ENCODE peak calls at places on chromosomes 12 and 14, in six cellular contexts. X is H1, R is IMR-90, M is mesenchymal stem cell, P is H9, H is trophoblast cell. F is an unnamed sample.

GRCh38 chr12:6996040-6996441 is 22.2 kb downstream of the LPCAT3 start:
- DNase-seq in X (no peak), R (peak; percentile 69), M (peak; percentile 78), P (no peak), H (peak; percentile 90), F (no peak)

GRCh38 chr12:93536766-93537515 is 35.5 kb upstream of the SOCS2 start:
- DNase-seq in X (no peak), R (peak; percentile 23), M (no peak), P (no peak), H (no peak), F (no peak)

GRCh38 chr12:76883826-76884225 is 5.0 kb upstream of the CSRP2 start:
- DNase-seq in X (no peak), R (peak; percentile 59), M (peak; percentile 55), P (no peak), H (no peak), F (no peak)

GRCh38 chr14:53493310-53493709 is 340.2 kb upstream of the DDHD1 start:
- DNase-seq in X (no peak), R (no peak), M (no peak), P (no peak), H (no peak), F (no peak)

GRCh38 chr12:66137937-66138336 is 7.4 kb upstream of the LLPH start:
- DNase-seq in X (no peak), R (no peak), M (no peak), P (no peak), H (no peak), F (no peak)

GRCh38 chr12:58728397-58728796 is 191.9 kb downstream of the LRIG3 start:
- DNase-seq in X (no peak), R (peak; percentile 41), M (peak; percentile 32), P (no peak), H (no peak), F (no peak)

GRCh38 chr14:59826150-59826549 is 44.4 kb downstream of the RTN1 start:
- DNase-seq in X (no peak), R (no peak), M (no peak), P (no peak), H (no peak), F (no peak)

GRCh38 chr14:76473381-76474263 is 97.7 kb downstream of the ESRRB start:
- DNase-seq in X (no peak), R (peak; percentile 6), M (no peak), P (peak; percentile 57), H (no peak), F (no peak)

GRCh38 chr14:37081220-37081619 is 91.2 kb downstream of the SLC25A21 start:
- DNase-seq in X (no peak), R (peak; percentile 32), M (no peak), P (no peak), H (peak; percentile 29), F (no peak)

GRCh38 chr14:68800361-68800760 is 7.5 kb upstream of the ZFP36L1 start:
- DNase-seq in X (no peak), R (no peak), M (peak; percentile 54), P (no peak), H (no peak), F (no peak)

GRCh38 chr14:101442451-101442850 is 118.8 kb upstream of the DIO3 start:
- DNase-seq in X (no peak), R (no peak), M (no peak), P (no peak), H (no peak), F (no peak)

GRCh38 chr14:97388408-97388807 is 591.2 kb downstream of the VRK1 start:
- DNase-seq in X (no peak), R (no peak), M (no peak), P (peak; percentile 46), H (no peak), F (no peak)

GRCh38 chr12:82620917-82621316 is 65.8 kb upstream of the TMTC2 start:
- DNase-seq in X (no peak), R (no peak), M (no peak), P (no peak), H (no peak), F (no peak)

GRCh38 chr14:39491134-39491541 is 58.9 kb upstream of the FBXO33 start:
- DNase-seq in X (no peak), R (peak; percentile 52), M (peak; percentile 55), P (no peak), H (no peak), F (no peak)

GRCh38 chr12:11624126-11624525 is 25.3 kb upstream of the ETV6 start:
- DNase-seq in X (no peak), R (no peak), M (no peak), P (no peak), H (no peak), F (no peak)

GRCh38 chr12:11622774-11623375 is 26.6 kb upstream of the ETV6 start:
- DNase-seq in X (no peak), R (no peak), M (peak; percentile 79), P (no peak), H (no peak), F (no peak)

GRCh38 chr12:11623382-11623781 is 26.1 kb upstream of the ETV6 start:
- DNase-seq in X (no peak), R (peak; percentile 60), M (peak; percentile 76), P (no peak), H (peak; percentile 48), F (no peak)

DNA sequence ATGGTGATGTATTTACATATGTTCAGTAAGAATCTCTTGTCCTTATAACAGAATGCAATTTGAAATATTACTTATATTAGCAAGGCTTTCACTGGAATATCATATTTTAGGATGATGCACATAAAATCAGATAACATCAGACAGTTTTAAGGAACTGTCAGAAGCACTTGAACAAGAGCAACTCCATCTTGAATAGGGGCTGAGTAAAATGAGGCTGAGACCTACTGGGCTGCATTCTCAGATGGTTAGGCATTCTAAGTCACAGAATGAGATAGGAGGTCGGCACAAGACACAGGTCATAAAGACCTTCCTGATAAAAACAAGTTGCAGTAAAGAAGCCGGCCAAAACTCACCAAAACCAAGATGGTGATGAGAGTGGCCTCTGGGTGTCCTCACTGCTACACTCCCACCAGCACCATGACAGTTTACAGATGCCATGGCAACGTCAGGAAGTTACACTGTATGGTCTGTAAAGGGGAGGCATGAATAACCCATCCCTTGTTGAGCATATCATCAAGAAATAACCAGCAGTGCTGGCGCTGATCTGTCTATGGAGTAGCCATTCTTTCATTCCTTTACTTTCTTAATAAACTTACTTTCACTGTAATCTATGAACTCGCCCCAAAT is 27.6 kb upstream of the ETV6 start:
- DNase-seq in X (no peak), R (no peak), M (peak; percentile 38), P (peak; percentile 55), H (no peak), F (no peak)
- H3K18ac ChIP-seq in X (no peak overlapping the region), R (no peak overlapping the region), M (no peak overlapping the region), P (no peak overlapping the region), H (no peak overlapping the region), F (no peak overlapping the region)

GRCh38 chr12:103382736-103383346 is 112.9 kb downstream of the C12orf42 start:
- DNase-seq in X (no peak), R (no peak), M (no peak), P (no peak), H (no peak), F (no peak)

GRCh38 chr12:103382119-103382518 is 113.6 kb downstream of the C12orf42 start:
- DNase-seq in X (no peak), R (no peak), M (no peak), P (no peak), H (no peak), F (no peak)

GRCh38 chr12:103379670-103380069 is 116.1 kb downstream of the C12orf42 start:
- DNase-seq in X (no peak), R (no peak), M (no peak), P (no peak), H (no peak), F (no peak)
- H3K14ac ChIP-seq in X (no peak overlapping the region), R (no peak overlapping the region), M (no peak overlapping the region), P (no peak overlapping the region), H (no peak overlapping the region), F (no peak overlapping the region)

GRCh38 chr14:74348241-74348734 is at the start of gene VRTN:
- DNase-seq in X (peak; percentile 46), R (no peak), M (no peak), P (peak; percentile 66), H (no peak), F (no peak)

GRCh38 chr14:74347795-74348100 is 523 bp upstream of the VRTN start:
- DNase-seq in X (no peak), R (no peak), M (no peak), P (no peak), H (no peak), F (no peak)

GRCh38 chr14:74349757-74350156 is 1.5 kb downstream of the VRTN start:
- DNase-seq in X (no peak), R (no peak), M (no peak), P (no peak), H (no peak), F (no peak)

GRCh38 chr14:74350211-74350943 is 2.1 kb downstream of the VRTN start:
- DNase-seq in X (no peak), R (no peak), M (no peak), P (no peak), H (no peak), F (no peak)

DNA sequence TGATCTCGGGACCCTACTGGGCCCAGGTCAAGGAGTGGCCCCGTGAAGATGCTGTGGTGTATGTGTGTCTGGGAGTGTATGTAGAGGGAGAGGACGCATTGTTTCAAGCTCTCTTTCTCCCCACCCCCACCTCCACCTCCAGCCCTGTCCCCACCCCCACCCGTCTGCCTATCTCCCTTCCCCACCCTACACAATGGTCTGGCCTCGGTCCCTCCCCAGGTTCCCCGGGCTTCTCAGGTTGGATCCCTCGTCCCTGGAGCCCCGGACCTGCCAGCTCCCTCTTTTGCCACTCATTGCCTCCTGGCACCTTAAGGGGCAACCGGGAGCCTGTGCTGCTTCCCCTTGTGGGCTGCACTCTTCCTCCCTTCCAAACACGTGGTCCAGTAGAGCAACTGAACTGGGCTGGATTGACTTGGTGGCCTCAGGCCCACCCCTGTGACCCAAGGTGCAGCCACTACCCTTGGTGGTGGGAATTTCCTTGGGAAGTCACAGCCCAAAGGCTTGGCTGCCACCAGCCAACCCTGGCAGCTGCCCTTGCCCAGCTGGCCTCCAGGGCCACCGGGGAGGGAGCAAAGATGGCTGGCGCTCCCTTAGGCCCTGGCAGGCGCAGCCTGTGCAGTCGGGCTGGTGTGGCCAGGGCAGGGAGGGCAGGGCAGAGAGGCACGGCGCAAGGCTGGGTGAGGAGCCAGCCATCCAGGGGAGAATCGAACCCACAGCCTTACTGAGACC is 628 bp downstream of the VRTN start:
- DNase-seq in X (no peak), R (no peak), M (no peak), P (no peak), H (no peak), F (no peak)
- H3K18ac ChIP-seq in X (peak overlapping the region; percentile 100), R (no peak overlapping the region), M (no peak overlapping the region), P (peak overlapping the region; percentile 45), H (no peak overlapping the region), F (peak overlapping the region; percentile 88)

GRCh38 chr12:100752841-100753240 is 41.7 kb upstream of the ANO4 start:
- DNase-seq in X (no peak), R (no peak), M (no peak), P (no peak), H (no peak), F (no peak)

GRCh38 chr12:100753837-100754236 is 40.7 kb upstream of the ANO4 start:
- DNase-seq in X (no peak), R (peak; percentile 11), M (no peak), P (no peak), H (no peak), F (no peak)

GRCh38 chr12:100755186-100755585 is 39.4 kb upstream of the ANO4 start:
- DNase-seq in X (no peak), R (peak; percentile 8), M (no peak), P (no peak), H (no peak), F (no peak)

DNA sequence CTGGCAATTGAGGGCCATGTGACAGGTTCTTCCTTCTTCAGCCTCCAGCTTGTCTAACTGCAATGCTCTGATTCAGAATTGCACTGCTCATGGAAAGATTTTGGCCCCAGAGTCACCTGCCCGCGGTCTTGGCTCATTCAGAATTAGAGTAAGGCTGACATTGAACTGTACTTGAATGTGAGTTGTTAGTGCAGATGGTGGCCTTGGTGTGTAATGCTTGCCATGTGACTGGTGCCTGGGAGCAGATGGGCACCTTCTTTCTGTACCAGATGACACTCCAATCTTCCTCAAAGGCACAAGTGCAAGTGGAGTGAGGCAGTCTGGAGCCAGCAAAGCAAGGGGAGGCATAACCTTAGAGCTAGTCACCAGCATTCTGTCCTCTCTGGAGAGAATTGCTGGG is 36.5 kb upstream of the ANO4 start:
- DNase-seq in X (no peak), R (no peak), M (no peak), P (no peak), H (no peak), F (no peak)
- H3K14ac ChIP-seq in X (no peak overlapping the region), R (no peak overlapping the region), M (no peak overlapping the region), P (no peak overlapping the region), H (no peak overlapping the region), F (no peak overlapping the region)

F was measured in neuronal stem cell.